ENCODE peak calls at places on chromosome 15, in nine cellular contexts. One of them, this sample, is unnamed.
A peak's percentile ranks its signal among the peaks of the same experiment; 100 is the strongest.

GRCh38 chr15:91853968-91854943 is 748 bp downstream of the SLCO3A1 start:
- DNase-seq in tibial artery: peak; percentile 33
- DNase-seq in GDM1: peak; percentile 24
- DNase-seq in ACHN: peak; percentile 40
- DNase-seq in Peyer's patch: peak; percentile 58
- DNase-seq in frontal cortex: peak; percentile 44
- DNase-seq in activated naive CD4-positive, alpha-beta T cell treated with Interleukin-2 at 50 U/mL for 16 hours: peak; percentile 52
- DNase-seq in Kasumi-1: no peak
- DNase-seq in upper lobe of right lung: peak; percentile 84
- DNase-seq in this sample: peak; percentile 42

GRCh38 chr15:58182460-58183163 is 44.4 kb downstream of the AQP9 start:
- DNase-seq in tibial artery: no peak
- DNase-seq in GDM1: peak; percentile 2
- DNase-seq in ACHN: peak; percentile 44
- DNase-seq in Peyer's patch: no peak
- DNase-seq in frontal cortex: peak; percentile 54
- DNase-seq in activated naive CD4-positive, alpha-beta T cell treated with Interleukin-2 at 50 U/mL for 16 hours: no peak
- DNase-seq in Kasumi-1: peak; percentile 53
- DNase-seq in upper lobe of right lung: no peak
- DNase-seq in this sample: peak; percentile 31

GRCh38 chr15:62165029-62165792 is at the start of gene C2CD4B:
- DNase-seq in tibial artery: peak; percentile 24
- DNase-seq in GDM1: no peak
- DNase-seq in ACHN: no peak
- DNase-seq in Peyer's patch: peak; percentile 88
- DNase-seq in frontal cortex: peak; percentile 23
- DNase-seq in activated naive CD4-positive, alpha-beta T cell treated with Interleukin-2 at 50 U/mL for 16 hours: peak; percentile 42
- DNase-seq in Kasumi-1: no peak
- DNase-seq in upper lobe of right lung: peak; percentile 78
- DNase-seq in this sample: peak; percentile 93

GRCh38 chr15:68795298-68795848 is 25.3 kb downstream of the ANP32A start:
- DNase-seq in tibial artery: peak; percentile 95
- DNase-seq in GDM1: no peak
- DNase-seq in ACHN: peak; percentile 10
- DNase-seq in Peyer's patch: peak; percentile 82
- DNase-seq in frontal cortex: peak; percentile 83
- DNase-seq in activated naive CD4-positive, alpha-beta T cell treated with Interleukin-2 at 50 U/mL for 16 hours: peak; percentile 56
- DNase-seq in Kasumi-1: peak; percentile 94
- DNase-seq in upper lobe of right lung: peak; percentile 93
- DNase-seq in this sample: peak; percentile 91

GRCh38 chr15:25527118-25527517 is 88.3 kb upstream of the UBE3A start:
- DNase-seq in tibial artery: no peak
- DNase-seq in GDM1: no peak
- DNase-seq in ACHN: no peak
- DNase-seq in Peyer's patch: no peak
- DNase-seq in frontal cortex: no peak
- DNase-seq in activated naive CD4-positive, alpha-beta T cell treated with Interleukin-2 at 50 U/mL for 16 hours: no peak
- DNase-seq in Kasumi-1: no peak
- DNase-seq in upper lobe of right lung: no peak
- DNase-seq in this sample: no peak

GRCh38 chr15:96948981-96949380 is 618.5 kb downstream of the NR2F2 start:
- DNase-seq in tibial artery: no peak
- DNase-seq in GDM1: no peak
- DNase-seq in ACHN: no peak
- DNase-seq in Peyer's patch: no peak
- DNase-seq in frontal cortex: no peak
- DNase-seq in activated naive CD4-positive, alpha-beta T cell treated with Interleukin-2 at 50 U/mL for 16 hours: no peak
- DNase-seq in Kasumi-1: no peak
- DNase-seq in upper lobe of right lung: no peak
- DNase-seq in this sample: no peak

GRCh38 chr15:44319385-44319784 is 30.9 kb downstream of the GOLM2 start:
- DNase-seq in tibial artery: no peak
- DNase-seq in GDM1: no peak
- DNase-seq in ACHN: no peak
- DNase-seq in Peyer's patch: no peak
- DNase-seq in frontal cortex: no peak
- DNase-seq in activated naive CD4-positive, alpha-beta T cell treated with Interleukin-2 at 50 U/mL for 16 hours: no peak
- DNase-seq in Kasumi-1: no peak
- DNase-seq in upper lobe of right lung: no peak
- DNase-seq in this sample: no peak

GRCh38 chr15:67678948-67679347 is 136.4 kb downstream of the MAP2K5 start:
- DNase-seq in tibial artery: no peak
- DNase-seq in GDM1: no peak
- DNase-seq in ACHN: no peak
- DNase-seq in Peyer's patch: no peak
- DNase-seq in frontal cortex: no peak
- DNase-seq in activated naive CD4-positive, alpha-beta T cell treated with Interleukin-2 at 50 U/mL for 16 hours: no peak
- DNase-seq in Kasumi-1: no peak
- DNase-seq in upper lobe of right lung: no peak
- DNase-seq in this sample: no peak

GRCh38 chr15:27676647-27677046 is 422.5 kb downstream of the OCA2 start:
- DNase-seq in tibial artery: no peak
- DNase-seq in GDM1: no peak
- DNase-seq in ACHN: no peak
- DNase-seq in Peyer's patch: no peak
- DNase-seq in frontal cortex: no peak
- DNase-seq in activated naive CD4-positive, alpha-beta T cell treated with Interleukin-2 at 50 U/mL for 16 hours: no peak
- DNase-seq in Kasumi-1: no peak
- DNase-seq in upper lobe of right lung: no peak
- DNase-seq in this sample: no peak

GRCh38 chr15:35630570-35630969 is 84.6 kb upstream of the DPH6 start:
- DNase-seq in tibial artery: peak; percentile 27
- DNase-seq in GDM1: no peak
- DNase-seq in ACHN: no peak
- DNase-seq in Peyer's patch: no peak
- DNase-seq in frontal cortex: no peak
- DNase-seq in activated naive CD4-positive, alpha-beta T cell treated with Interleukin-2 at 50 U/mL for 16 hours: no peak
- DNase-seq in Kasumi-1: no peak
- DNase-seq in upper lobe of right lung: no peak
- DNase-seq in this sample: no peak

GRCh38 chr15:31571676-31572075 is 245.0 kb downstream of the KLF13 start:
- DNase-seq in tibial artery: no peak
- DNase-seq in GDM1: no peak
- DNase-seq in ACHN: no peak
- DNase-seq in Peyer's patch: no peak
- DNase-seq in frontal cortex: no peak
- DNase-seq in activated naive CD4-positive, alpha-beta T cell treated with Interleukin-2 at 50 U/mL for 16 hours: no peak
- DNase-seq in Kasumi-1: peak; percentile 6
- DNase-seq in upper lobe of right lung: no peak
- DNase-seq in this sample: no peak

GRCh38 chr15:58165661-58166060 is 27.5 kb downstream of the AQP9 start:
- DNase-seq in tibial artery: peak; percentile 47
- DNase-seq in GDM1: no peak
- DNase-seq in ACHN: no peak
- DNase-seq in Peyer's patch: no peak
- DNase-seq in frontal cortex: no peak
- DNase-seq in activated naive CD4-positive, alpha-beta T cell treated with Interleukin-2 at 50 U/mL for 16 hours: no peak
- DNase-seq in Kasumi-1: no peak
- DNase-seq in upper lobe of right lung: no peak
- DNase-seq in this sample: peak; percentile 76

GRCh38 chr15:98155356-98155755 is 194.9 kb downstream of the ARRDC4 start:
- DNase-seq in tibial artery: no peak
- DNase-seq in GDM1: no peak
- DNase-seq in ACHN: no peak
- DNase-seq in Peyer's patch: no peak
- DNase-seq in frontal cortex: no peak
- DNase-seq in activated naive CD4-positive, alpha-beta T cell treated with Interleukin-2 at 50 U/mL for 16 hours: no peak
- DNase-seq in Kasumi-1: no peak
- DNase-seq in upper lobe of right lung: no peak
- DNase-seq in this sample: no peak

GRCh38 chr15:67066041-67067021 is 929 bp downstream of the SMAD3 start:
- DNase-seq in tibial artery: no peak
- DNase-seq in GDM1: no peak
- DNase-seq in ACHN: no peak
- DNase-seq in Peyer's patch: peak; percentile 60
- DNase-seq in frontal cortex: no peak
- DNase-seq in activated naive CD4-positive, alpha-beta T cell treated with Interleukin-2 at 50 U/mL for 16 hours: peak; percentile 60
- DNase-seq in Kasumi-1: no peak
- DNase-seq in upper lobe of right lung: no peak
- DNase-seq in this sample: no peak

GRCh38 chr15:30962659-30963058 is 28.8 kb downstream of the MTMR10 start:
- DNase-seq in tibial artery: no peak
- DNase-seq in GDM1: no peak
- DNase-seq in ACHN: no peak
- DNase-seq in Peyer's patch: no peak
- DNase-seq in frontal cortex: no peak
- DNase-seq in activated naive CD4-positive, alpha-beta T cell treated with Interleukin-2 at 50 U/mL for 16 hours: no peak
- DNase-seq in Kasumi-1: no peak
- DNase-seq in upper lobe of right lung: no peak
- DNase-seq in this sample: no peak

GRCh38 chr15:47523669-47524068 is 193.6 kb upstream of the SEMA6D start:
- DNase-seq in tibial artery: no peak
- DNase-seq in GDM1: no peak
- DNase-seq in ACHN: no peak
- DNase-seq in Peyer's patch: no peak
- DNase-seq in frontal cortex: no peak
- DNase-seq in activated naive CD4-positive, alpha-beta T cell treated with Interleukin-2 at 50 U/mL for 16 hours: no peak
- DNase-seq in Kasumi-1: peak; percentile 87
- DNase-seq in upper lobe of right lung: no peak
- DNase-seq in this sample: no peak